ENCODE peak calls at places on chromosome 15, in ten cellular contexts. Q is kidney, T is heart left ventricle, C is A549, S is GM10248, D is foreskin keratinocyte, J is brain microvascular endothelial cell, R is mesothelial cell of epicardium, G is AG09309, L is body of pancreas. U is an unnamed sample.

GRCh38 chr15:69540622-69541021 is 88.0 kb downstream of the RPLP1 start:
- DNase-seq in Q (no peak), T (no peak), C (no peak), S (no peak), D (no peak), J (no peak), R (no peak), G (no peak), L (no peak), U (no peak)

GRCh38 chr15:58203537-58203936 is 65.4 kb downstream of the AQP9 start:
- DNase-seq in Q (no peak), T (no peak), C (no peak), S (no peak), D (no peak), J (peak), R (no peak), G (peak), L (no peak), U (peak)

GRCh38 chr15:70519004-70519365 is 244.4 kb downstream of the UACA start:
- DNase-seq in Q (no peak), T (no peak), C (no peak), S (no peak), D (no peak), J (no peak), R (no peak), G (no peak), L (no peak), U (no peak)

GRCh38 chr15:64682255-64682654 is 93.1 kb downstream of the RBPMS2 start:
- DNase-seq in Q (no peak), T (no peak), C (no peak), S (no peak), D (no peak), J (no peak), R (no peak), G (no peak), L (no peak), U (no peak)

GRCh38 chr15:85711590-85712192 is 83.0 kb downstream of the KLHL25 start:
- DNase-seq in Q (no peak), T (no peak), C (no peak), S (no peak), D (no peak), J (no peak), R (no peak), G (no peak), L (no peak), U (no peak)

GRCh38 chr15:99566157-99566900 is 545 bp downstream of the MEF2A start:
- DNase-seq in Q (peak), T (peak), C (no peak), S (peak), D (no peak), J (no peak), R (peak), G (no peak), L (peak), U (no peak)

GRCh38 chr15:39730552-39730951 is 52.1 kb downstream of the FSIP1 start:
- DNase-seq in Q (no peak), T (no peak), C (peak), S (no peak), D (no peak), J (no peak), R (no peak), G (no peak), L (no peak), U (no peak)

GRCh38 chr15:47824185-47824584 is 106.9 kb downstream of the SEMA6D start:
- DNase-seq in Q (no peak), T (no peak), C (no peak), S (no peak), D (peak), J (no peak), R (no peak), G (no peak), L (no peak), U (no peak)

GRCh38 chr15:71093089-71094024 is 21.9 kb upstream of the THSD4 start:
- DNase-seq in Q (no peak), T (no peak), C (peak), S (no peak), D (peak), J (peak), R (no peak), G (no peak), L (peak), U (peak)

GRCh38 chr15:55221090-55222011 is 24.6 kb upstream of the RSL24D1 start:
- DNase-seq in Q (no peak), T (no peak), C (peak), S (peak), D (peak), J (peak), R (no peak), G (peak), L (no peak), U (peak)

GRCh38 chr15:57554063-57554820 is 37.5 kb upstream of the MYZAP start:
- DNase-seq in Q (no peak), T (no peak), C (no peak), S (no peak), D (peak), J (no peak), R (no peak), G (no peak), L (no peak), U (no peak)

GRCh38 chr15:90351479-90352108 is 490 bp upstream of the ZNF774 start:
- DNase-seq in Q (peak), T (peak), C (no peak), S (no peak), D (no peak), J (no peak), R (no peak), G (no peak), L (no peak), U (no peak)

GRCh38 chr15:68492855-68493254 is 60.9 kb upstream of the ITGA11 start:
- DNase-seq in Q (no peak), T (peak), C (peak), S (no peak), D (no peak), J (peak), R (no peak), G (no peak), L (no peak), U (peak)

GRCh38 chr15:41337631-41338522 is 5.2 kb downstream of the NUSAP1 start:
- DNase-seq in Q (no peak), T (no peak), C (no peak), S (no peak), D (peak), J (no peak), R (no peak), G (no peak), L (no peak), U (no peak)

GRCh38 chr15:40847225-40847961 is 3.5 kb downstream of the SPINT1 start:
- DNase-seq in Q (peak), T (peak), C (peak), S (peak), D (peak), J (peak), R (no peak), G (no peak), L (peak), U (no peak)

GRCh38 chr15:43828061-43828657 is 1.4 kb downstream of the WDR76 start:
- DNase-seq in Q (no peak), T (no peak), C (no peak), S (peak), D (no peak), J (no peak), R (no peak), G (no peak), L (no peak), U (no peak)

GRCh38 chr15:33098082-33099058 is 96.1 kb downstream of the FMN1 start:
- DNase-seq in Q (no peak), T (no peak), C (no peak), S (no peak), D (peak), J (peak), R (no peak), G (no peak), L (no peak), U (peak)

GRCh38 chr15:84828433-84828908 is 11.3 kb downstream of the ALPK3 start:
- DNase-seq in Q (no peak), T (peak), C (no peak), S (no peak), D (no peak), J (no peak), R (no peak), G (no peak), L (peak), U (no peak)

GRCh38 chr15:81235781-81236507 is 39.3 kb downstream of the IL16 start:
- DNase-seq in Q (no peak), T (no peak), C (peak), S (no peak), D (peak), J (peak), R (no peak), G (peak), L (no peak), U (peak)

GRCh38 chr15:62277816-62278394 is 112.8 kb upstream of the C2CD4B start:
- DNase-seq in Q (no peak), T (no peak), C (peak), S (no peak), D (no peak), J (no peak), R (no peak), G (no peak), L (peak), U (no peak)

GRCh38 chr15:58048261-58048660 is 17.2 kb downstream of the ALDH1A2 start:
- DNase-seq in Q (no peak), T (no peak), C (no peak), S (no peak), D (no peak), J (no peak), R (no peak), G (no peak), L (no peak), U (no peak)

GRCh38 chr15:43776101-43776717 is 557 bp downstream of the ELL3 start:
- DNase-seq in Q (peak), T (peak), C (no peak), S (peak), D (peak), J (no peak), R (no peak), G (no peak), L (peak), U (no peak)

GRCh38 chr15:31828594-31828993 is 201.7 kb upstream of the CHRNA7 start:
- DNase-seq in Q (no peak), T (no peak), C (no peak), S (no peak), D (no peak), J (no peak), R (no peak), G (no peak), L (no peak), U (no peak)

GRCh38 chr15:60612400-60613048 is 133.6 kb upstream of the ICE2 start:
- DNase-seq in Q (no peak), T (no peak), C (no peak), S (no peak), D (peak), J (no peak), R (no peak), G (no peak), L (no peak), U (no peak)

GRCh38 chr15:82540984-82541431 is 751 bp upstream of the RPS17 start:
- DNase-seq in Q (peak), T (no peak), C (no peak), S (no peak), D (peak), J (no peak), R (peak), G (no peak), L (peak), U (no peak)

GRCh38 chr15:76972420-76973361 is 22.2 kb upstream of the PSTPIP1 start:
- DNase-seq in Q (no peak), T (peak), C (no peak), S (no peak), D (peak), J (peak), R (no peak), G (no peak), L (no peak), U (no peak)

GRCh38 chr15:88649286-88649733 is 10.5 kb downstream of the ISG20 start:
- DNase-seq in Q (peak), T (peak), C (peak), S (peak), D (peak), J (peak), R (peak), G (peak), L (no peak), U (peak)

GRCh38 chr15:51076898-51077564 is 17.7 kb downstream of the TNFAIP8L3 start:
- DNase-seq in Q (peak), T (peak), C (no peak), S (peak), D (no peak), J (peak), R (no peak), G (no peak), L (peak), U (no peak)

GRCh38 chr15:69666441-69666882 is 213.8 kb downstream of the RPLP1 start:
- DNase-seq in Q (no peak), T (peak), C (no peak), S (peak), D (no peak), J (peak), R (no peak), G (no peak), L (no peak), U (peak)

GRCh38 chr15:51322622-51323296 is 15.6 kb downstream of the CYP19A1 start:
- DNase-seq in Q (no peak), T (peak), C (no peak), S (no peak), D (no peak), J (no peak), R (no peak), G (no peak), L (peak), U (no peak)

DNA sequence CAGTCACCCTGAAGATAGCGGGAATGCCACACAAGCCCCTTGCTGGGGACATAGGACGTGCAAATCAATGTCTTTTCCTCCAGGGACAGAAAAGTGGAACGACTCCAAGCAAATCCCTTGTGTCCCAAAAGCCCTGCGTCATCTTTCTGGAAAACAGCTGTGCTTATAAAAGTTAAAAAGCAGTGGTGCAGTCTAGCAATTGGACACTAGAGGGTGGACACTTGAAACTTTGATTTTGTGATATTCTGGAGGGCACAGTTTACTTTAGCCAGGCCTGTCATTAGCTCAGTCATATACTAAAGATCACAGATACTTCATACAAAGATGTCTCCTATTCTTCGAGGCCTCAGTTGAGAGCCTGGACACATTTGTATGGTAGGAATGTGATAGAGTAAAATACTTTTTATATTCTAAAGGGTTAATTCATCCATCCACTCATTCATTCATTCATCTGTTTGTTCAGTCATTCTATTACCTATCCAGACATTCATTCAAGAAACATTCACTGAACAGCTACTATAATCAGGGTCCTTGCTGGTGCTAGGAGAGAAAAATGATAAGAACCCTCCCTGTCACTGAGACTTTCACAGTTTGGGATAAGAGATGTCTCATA is 63.8 kb upstream of the ANKRD34C start:
- DNase-seq in Q (no peak), T (peak), C (peak), S (no peak), D (no peak), J (peak), R (no peak), G (no peak), L (no peak), U (peak)
- TF ChIP-seq CTCF in Q (no peak), T (peak), C (no peak), S (no peak), D (peak), J (peak), R (peak), G (peak), L (no peak), U (peak)

GRCh38 chr15:80072285-80072684 is 12.8 kb downstream of the ZFAND6 start:
- DNase-seq in Q (no peak), T (peak), C (peak), S (peak), D (peak), J (peak), R (no peak), G (peak), L (peak), U (peak)

GRCh38 chr15:80073197-80073596 is 13.7 kb downstream of the ZFAND6 start:
- DNase-seq in Q (no peak), T (no peak), C (no peak), S (no peak), D (no peak), J (no peak), R (no peak), G (no peak), L (no peak), U (no peak)

GRCh38 chr15:80081390-80081789 is 21.9 kb downstream of the ZFAND6 start:
- DNase-seq in Q (no peak), T (no peak), C (no peak), S (no peak), D (no peak), J (no peak), R (no peak), G (no peak), L (no peak), U (no peak)

GRCh38 chr15:80071652-80072051 is 12.2 kb downstream of the ZFAND6 start:
- DNase-seq in Q (no peak), T (no peak), C (no peak), S (no peak), D (no peak), J (no peak), R (no peak), G (no peak), L (no peak), U (no peak)

GRCh38 chr15:80076321-80077318 is 17.1 kb downstream of the ZFAND6 start:
- DNase-seq in Q (no peak), T (no peak), C (no peak), S (no peak), D (no peak), J (no peak), R (no peak), G (no peak), L (no peak), U (no peak)
- TF ChIP-seq CTCF in Q (no peak), T (no peak), C (no peak), S (no peak), D (no peak), J (no peak), R (no peak), G (no peak), L (no peak), U (no peak)

DNA sequence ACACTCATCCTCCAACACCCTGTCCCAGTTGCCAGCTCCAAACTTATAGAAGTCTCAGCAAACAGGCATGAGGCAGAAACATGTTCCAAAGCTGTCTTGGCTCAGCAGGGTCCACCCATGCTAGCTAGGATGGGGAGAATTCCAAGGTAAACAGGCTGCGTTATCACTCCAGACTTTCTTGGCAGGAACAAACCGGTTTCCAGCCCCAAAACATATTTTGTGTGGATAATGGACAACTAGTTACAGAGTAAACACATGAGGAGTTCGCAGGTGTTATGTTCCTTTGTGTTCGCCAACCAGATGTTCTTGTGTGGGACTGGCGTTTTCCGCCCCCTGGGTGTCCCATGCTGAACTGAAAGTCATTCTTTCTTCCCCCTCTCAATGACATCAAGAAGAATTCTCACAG is 396.9 kb upstream of the RGMA start:
- DNase-seq in Q (no peak), T (peak), C (no peak), S (no peak), D (no peak), J (no peak), R (no peak), G (no peak), L (peak), U (no peak)
- TF ChIP-seq CTCF in Q (no peak), T (peak), C (no peak), S (no peak), D (no peak), J (no peak), R (no peak), G (no peak), L (peak), U (no peak)

GRCh38 chr15:37483779-37484178 is 383.4 kb upstream of the MEIS2 start:
- DNase-seq in Q (no peak), T (no peak), C (no peak), S (no peak), D (no peak), J (no peak), R (no peak), G (no peak), L (no peak), U (no peak)

GRCh38 chr15:37485056-37485455 is 384.7 kb upstream of the MEIS2 start:
- DNase-seq in Q (no peak), T (no peak), C (no peak), S (no peak), D (no peak), J (no peak), R (no peak), G (no peak), L (no peak), U (no peak)

GRCh38 chr15:37481126-37481525 is 380.8 kb upstream of the MEIS2 start:
- DNase-seq in Q (no peak), T (no peak), C (no peak), S (no peak), D (no peak), J (no peak), R (no peak), G (no peak), L (no peak), U (no peak)

GRCh38 chr15:37480482-37480881 is 380.1 kb upstream of the MEIS2 start:
- DNase-seq in Q (no peak), T (no peak), C (no peak), S (no peak), D (no peak), J (no peak), R (no peak), G (no peak), L (no peak), U (no peak)
- TF ChIP-seq CTCF in Q (no peak), T (no peak), C (no peak), S (no peak), D (no peak), J (no peak), R (no peak), G (no peak), L (no peak), U (no peak)

DNA sequence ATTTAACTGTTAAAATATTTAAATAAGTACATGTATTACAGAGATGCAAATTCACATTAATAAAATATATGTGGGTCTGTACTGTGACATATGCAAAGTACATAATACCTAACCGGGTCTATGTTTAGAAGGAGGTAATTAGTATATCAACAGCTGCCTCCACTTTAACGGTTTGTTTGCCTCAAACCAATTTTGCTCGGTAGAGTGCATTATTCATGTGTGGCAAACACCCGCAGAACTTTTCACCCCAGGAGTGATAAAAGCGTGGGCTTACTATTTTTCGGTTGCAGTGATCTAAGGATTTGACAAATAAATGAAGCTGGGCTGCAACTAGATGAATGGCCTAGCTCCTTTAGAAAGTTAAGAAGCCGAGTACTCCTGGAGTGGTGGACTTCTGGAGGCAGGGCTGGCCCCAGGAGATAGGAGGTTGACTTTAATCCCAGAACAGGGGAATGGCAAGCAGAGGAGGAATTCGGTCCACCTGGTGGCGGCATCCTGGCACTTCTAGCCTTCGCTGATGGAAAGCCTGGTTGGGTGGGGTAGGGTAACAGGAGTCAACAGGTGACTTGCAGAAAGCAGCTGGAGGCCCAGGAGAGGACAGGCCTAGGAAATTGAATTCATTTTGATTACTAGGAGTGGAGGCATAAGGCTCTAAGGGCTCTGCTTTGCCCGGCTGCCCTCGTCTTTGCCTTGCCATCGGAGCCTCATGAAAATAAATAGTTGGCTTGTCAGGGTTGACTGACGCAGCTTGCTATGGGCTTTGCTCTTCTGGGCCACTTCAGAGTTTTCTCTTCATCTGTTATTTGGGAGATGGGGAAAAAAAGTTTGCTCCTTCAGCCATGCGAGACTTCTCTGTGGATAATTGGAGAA is 2.4 kb downstream of the SLCO3A1 start:
- DNase-seq in Q (no peak), T (no peak), C (peak), S (no peak), D (peak), J (no peak), R (no peak), G (no peak), L (peak), U (no peak)
- TF ChIP-seq CTCF in Q (peak), T (peak), C (peak), S (no peak), D (peak), J (peak), R (no peak), G (peak), L (no peak), U (peak)

U was measured in HFFc6.